ENCODE peak calls at places on chromosomes 13 and 19, in six cellular contexts. O is GM23248, B is kidney epithelial cell, Z is thoracic aorta, F is nucleus accumbens, W is vagina. V is an unnamed sample.

GRCh38 chr13:29771247-29771646 is 79.2 kb downstream of the UBL3 start:
- DNase-seq in O (peak), B (no peak), Z (no peak), F (no peak), W (no peak), V (peak)

GRCh38 chr13:32001392-32001768 is 30.2 kb upstream of the FRY start:
- DNase-seq in O (peak), B (no peak), Z (no peak), F (no peak), W (no peak), V (no peak)

GRCh38 chr19:958967-959685 is 25.0 kb upstream of the WDR18 start:
- DNase-seq in O (peak), B (peak), Z (no peak), F (no peak), W (no peak), V (no peak)

GRCh38 chr19:12937243-12938053 is 961 bp upstream of the CALR start:
- DNase-seq in O (peak), B (no peak), Z (no peak), F (no peak), W (no peak), V (peak)

GRCh38 chr13:100347941-100348340 is 240.6 kb downstream of the GGACT start:
- DNase-seq in O (no peak), B (no peak), Z (no peak), F (no peak), W (no peak), V (no peak)

GRCh38 chr19:56823417-56823816 is 17.1 kb downstream of the PEG3 start:
- DNase-seq in O (no peak), B (no peak), Z (no peak), F (no peak), W (no peak), V (no peak)

GRCh38 chr13:113920173-113920572 is 53.7 kb downstream of the C13orf46 start:
- DNase-seq in O (no peak), B (no peak), Z (no peak), F (no peak), W (no peak), V (no peak)

GRCh38 chr13:99380921-99381645 is 73.9 kb upstream of the GPR183 start:
- DNase-seq in O (no peak), B (no peak), Z (no peak), F (no peak), W (peak), V (no peak)

GRCh38 chr13:34040863-34041262 is 222.9 kb downstream of the RFC3 start:
- DNase-seq in O (no peak), B (no peak), Z (no peak), F (no peak), W (no peak), V (no peak)

GRCh38 chr13:40445557-40445990 is 220.9 kb downstream of the FOXO1 start:
- DNase-seq in O (no peak), B (peak), Z (no peak), F (peak), W (no peak), V (no peak)

GRCh38 chr19:3142292-3142670 is 6.4 kb downstream of the GNA15 start:
- DNase-seq in O (peak), B (no peak), Z (no peak), F (no peak), W (no peak), V (peak)